ENCODE peak calls at places on chromosomes 13 and 19, in five cellular contexts. One of them, this sample, is unnamed.

GRCh38 chr19:33388231-33388816 is 14.8 kb downstream of the CEBPG start:
- DNase-seq in suprapubic skin: no peak
- DNase-seq in HFF-Myc: no peak
- DNase-seq in heart right ventricle: no peak
- DNase-seq in adrenal gland: no peak
- DNase-seq in this sample: no peak

GRCh38 chr19:1904385-1905070 is 671 bp upstream of the ADAT3 start:
- DNase-seq in HFF-Myc: no peak
- DNase-seq in suprapubic skin: no peak
- DNase-seq in heart right ventricle: no peak
- DNase-seq in adrenal gland: no peak
- DNase-seq in this sample: peak; percentile 55

GRCh38 chr13:27170221-27170520 is 1.4 kb downstream of the USP12 start:
- DNase-seq in adrenal gland: no peak
- DNase-seq in heart right ventricle: no peak
- DNase-seq in HFF-Myc: no peak
- DNase-seq in suprapubic skin: no peak
- DNase-seq in this sample: no peak

GRCh38 chr19:47284324-47284899 is 9.7 kb downstream of the INAFM1 start:
- DNase-seq in HFF-Myc: peak; percentile 66
- DNase-seq in suprapubic skin: no peak
- DNase-seq in adrenal gland: peak; percentile 65
- DNase-seq in heart right ventricle: no peak
- DNase-seq in this sample: no peak

GRCh38 chr13:39603424-39603947 is 493 bp upstream of the LHFPL6 start:
- DNase-seq in heart right ventricle: no peak
- DNase-seq in HFF-Myc: no peak
- DNase-seq in adrenal gland: peak; percentile 20
- DNase-seq in suprapubic skin: no peak
- DNase-seq in this sample: no peak

GRCh38 chr19:7618771-7619510 is 10.4 kb downstream of the XAB2 start:
- DNase-seq in suprapubic skin: no peak
- DNase-seq in heart right ventricle: no peak
- DNase-seq in HFF-Myc: no peak
- DNase-seq in adrenal gland: peak; percentile 74
- DNase-seq in this sample: no peak

GRCh38 chr13:32669030-32669646 is 82.9 kb downstream of the PDS5B start:
- DNase-seq in heart right ventricle: no peak
- DNase-seq in HFF-Myc: peak; percentile 14
- DNase-seq in suprapubic skin: no peak
- DNase-seq in adrenal gland: no peak
- DNase-seq in this sample: no peak

GRCh38 chr19:29622191-29623070 is 16.3 kb downstream of the POP4 start:
- DNase-seq in HFF-Myc: no peak
- DNase-seq in suprapubic skin: no peak
- DNase-seq in heart right ventricle: no peak
- DNase-seq in adrenal gland: no peak
- DNase-seq in this sample: no peak

GRCh38 chr13:73056054-73056962 is 2.5 kb upstream of the KLF5 start:
- DNase-seq in adrenal gland: no peak
- DNase-seq in HFF-Myc: peak; percentile 84
- DNase-seq in suprapubic skin: no peak
- DNase-seq in heart right ventricle: no peak
- DNase-seq in this sample: no peak

GRCh38 chr19:43639507-43640423 is at the start of gene CADM4:
- DNase-seq in adrenal gland: peak; percentile 60
- DNase-seq in HFF-Myc: no peak
- DNase-seq in heart right ventricle: peak; percentile 39
- DNase-seq in suprapubic skin: no peak
- DNase-seq in this sample: peak; percentile 49

GRCh38 chr13:46321494-46322225 is 65.4 kb downstream of the RUBCNL start:
- DNase-seq in HFF-Myc: peak; percentile 12
- DNase-seq in heart right ventricle: peak; percentile 29
- DNase-seq in adrenal gland: peak; percentile 41
- DNase-seq in suprapubic skin: no peak
- DNase-seq in this sample: no peak

GRCh38 chr19:50239916-50240585 is 36.6 kb downstream of the MYH14 start:
- DNase-seq in HFF-Myc: peak; percentile 4
- DNase-seq in suprapubic skin: no peak
- DNase-seq in adrenal gland: no peak
- DNase-seq in heart right ventricle: no peak
- DNase-seq in this sample: no peak

GRCh38 chr19:15452111-15453047 is 2.6 kb upstream of the WIZ start:
- DNase-seq in adrenal gland: peak; percentile 93
- DNase-seq in suprapubic skin: peak; percentile 93
- DNase-seq in HFF-Myc: no peak
- DNase-seq in heart right ventricle: peak; percentile 93
- DNase-seq in this sample: no peak

GRCh38 chr13:45950343-45950995 is 98.9 kb upstream of the SIAH3 start:
- DNase-seq in heart right ventricle: no peak
- DNase-seq in HFF-Myc: no peak
- DNase-seq in adrenal gland: no peak
- DNase-seq in suprapubic skin: no peak
- DNase-seq in this sample: no peak

GRCh38 chr19:40244596-40244995 is 18.1 kb upstream of the CCNP start:
- DNase-seq in heart right ventricle: no peak
- DNase-seq in suprapubic skin: no peak
- DNase-seq in adrenal gland: no peak
- DNase-seq in HFF-Myc: no peak
- DNase-seq in this sample: no peak

GRCh38 chr19:14530005-14530348 is 583 bp downstream of the TECR start:
- DNase-seq in suprapubic skin: peak; percentile 86
- DNase-seq in HFF-Myc: no peak
- DNase-seq in adrenal gland: no peak
- DNase-seq in heart right ventricle: no peak
- DNase-seq in this sample: no peak

GRCh38 chr13:22735381-22735995 is 445.3 kb upstream of the SGCG start:
- DNase-seq in heart right ventricle: no peak
- DNase-seq in suprapubic skin: no peak
- DNase-seq in HFF-Myc: no peak
- DNase-seq in adrenal gland: peak; percentile 29
- DNase-seq in this sample: no peak

GRCh38 chr13:44049546-44049945 is 169.8 kb downstream of the LACC1 start:
- DNase-seq in heart right ventricle: no peak
- DNase-seq in HFF-Myc: no peak
- DNase-seq in adrenal gland: no peak
- DNase-seq in suprapubic skin: no peak
- DNase-seq in this sample: no peak

GRCh38 chr19:11355160-11356073 is at the start of gene PLPPR2:
- DNase-seq in suprapubic skin: peak; percentile 97
- DNase-seq in adrenal gland: peak; percentile 95
- DNase-seq in heart right ventricle: peak; percentile 95
- DNase-seq in HFF-Myc: no peak
- DNase-seq in this sample: peak; percentile 70

GRCh38 chr19:4343056-4343844 is at the start of gene MPND:
- DNase-seq in HFF-Myc: no peak
- DNase-seq in heart right ventricle: peak; percentile 96
- DNase-seq in adrenal gland: peak; percentile 94
- DNase-seq in suprapubic skin: peak; percentile 95
- DNase-seq in this sample: peak; percentile 95
- TF ChIP-seq CTCF in HFF-Myc: peak; percentile 20
- TF ChIP-seq CTCF in heart right ventricle: no peak
- TF ChIP-seq CTCF in adrenal gland: peak; percentile 12
- TF ChIP-seq CTCF in suprapubic skin: peak; percentile 41
- TF ChIP-seq CTCF in this sample: no peak

GRCh38 chr19:45153339-45154063 is 7.3 kb downstream of the NKPD1 start:
- DNase-seq in adrenal gland: peak; percentile 61
- DNase-seq in suprapubic skin: no peak
- DNase-seq in heart right ventricle: peak; percentile 40
- DNase-seq in HFF-Myc: no peak
- DNase-seq in this sample: peak; percentile 31

GRCh38 chr19:45150731-45151725 is 9.8 kb downstream of the NKPD1 start:
- DNase-seq in HFF-Myc: no peak
- DNase-seq in heart right ventricle: no peak
- DNase-seq in suprapubic skin: no peak
- DNase-seq in adrenal gland: no peak
- DNase-seq in this sample: no peak

GRCh38 chr19:45154064-45154827 is 6.5 kb downstream of the NKPD1 start:
- DNase-seq in heart right ventricle: no peak
- DNase-seq in HFF-Myc: peak; percentile 32
- DNase-seq in suprapubic skin: no peak
- DNase-seq in adrenal gland: peak; percentile 66
- DNase-seq in this sample: no peak

GRCh38 chr19:45151821-45152503 is 8.8 kb downstream of the NKPD1 start:
- DNase-seq in suprapubic skin: no peak
- DNase-seq in adrenal gland: no peak
- DNase-seq in heart right ventricle: no peak
- DNase-seq in HFF-Myc: no peak
- DNase-seq in this sample: no peak

GRCh38 chr19:45152504-45153338 is 8.1 kb downstream of the NKPD1 start:
- DNase-seq in HFF-Myc: no peak
- DNase-seq in suprapubic skin: no peak
- DNase-seq in heart right ventricle: peak; percentile 39
- DNase-seq in adrenal gland: peak; percentile 62
- DNase-seq in this sample: peak; percentile 36
- TF ChIP-seq CTCF in HFF-Myc: no peak
- TF ChIP-seq CTCF in suprapubic skin: no peak
- TF ChIP-seq CTCF in heart right ventricle: no peak
- TF ChIP-seq CTCF in adrenal gland: no peak
- TF ChIP-seq CTCF in this sample: no peak

GRCh38 chr19:19185853-19186728 is 5.9 kb downstream of the BORCS8 start:
- DNase-seq in suprapubic skin: no peak
- DNase-seq in HFF-Myc: no peak
- DNase-seq in adrenal gland: no peak
- DNase-seq in heart right ventricle: no peak
- DNase-seq in this sample: no peak
- TF ChIP-seq CTCF in suprapubic skin: peak; percentile 39
- TF ChIP-seq CTCF in HFF-Myc: peak; percentile 79
- TF ChIP-seq CTCF in adrenal gland: peak; percentile 56
- TF ChIP-seq CTCF in heart right ventricle: peak; percentile 49
- TF ChIP-seq CTCF in this sample: no peak

GRCh38 chr13:49517461-49517860 is 21.7 kb downstream of the PHF11 start:
- DNase-seq in HFF-Myc: no peak
- DNase-seq in suprapubic skin: no peak
- DNase-seq in heart right ventricle: peak; percentile 21
- DNase-seq in adrenal gland: no peak
- DNase-seq in this sample: no peak
- TF ChIP-seq CTCF in HFF-Myc: peak; percentile 63
- TF ChIP-seq CTCF in suprapubic skin: no peak
- TF ChIP-seq CTCF in heart right ventricle: no peak
- TF ChIP-seq CTCF in adrenal gland: no peak
- TF ChIP-seq CTCF in this sample: no peak

DNA sequence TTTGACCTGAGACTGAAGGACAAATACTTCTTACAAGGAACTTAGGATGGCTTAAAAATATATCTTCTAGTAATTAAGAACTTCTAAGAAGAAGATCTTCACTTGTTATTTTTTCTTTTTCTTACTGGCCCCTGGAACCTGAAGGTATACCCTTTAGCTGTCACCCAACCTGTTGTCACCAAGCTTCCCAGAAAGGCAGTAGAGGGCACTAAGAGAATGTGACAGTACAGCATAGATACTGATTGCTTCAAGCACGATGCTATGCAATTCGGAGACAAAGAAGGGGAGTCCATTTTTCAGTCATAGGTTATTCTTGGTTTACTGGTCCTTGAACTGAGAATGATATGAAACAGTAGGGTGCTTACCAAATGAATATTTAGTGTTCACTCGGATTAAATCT is 208.3 kb upstream of the PCDH9 start:
- DNase-seq in HFF-Myc: no peak
- DNase-seq in heart right ventricle: no peak
- DNase-seq in adrenal gland: no peak
- DNase-seq in suprapubic skin: no peak
- DNase-seq in this sample: no peak
- TF ChIP-seq CTCF in HFF-Myc: no peak
- TF ChIP-seq CTCF in heart right ventricle: no peak
- TF ChIP-seq CTCF in adrenal gland: no peak
- TF ChIP-seq CTCF in suprapubic skin: no peak
- TF ChIP-seq CTCF in this sample: no peak

DNA sequence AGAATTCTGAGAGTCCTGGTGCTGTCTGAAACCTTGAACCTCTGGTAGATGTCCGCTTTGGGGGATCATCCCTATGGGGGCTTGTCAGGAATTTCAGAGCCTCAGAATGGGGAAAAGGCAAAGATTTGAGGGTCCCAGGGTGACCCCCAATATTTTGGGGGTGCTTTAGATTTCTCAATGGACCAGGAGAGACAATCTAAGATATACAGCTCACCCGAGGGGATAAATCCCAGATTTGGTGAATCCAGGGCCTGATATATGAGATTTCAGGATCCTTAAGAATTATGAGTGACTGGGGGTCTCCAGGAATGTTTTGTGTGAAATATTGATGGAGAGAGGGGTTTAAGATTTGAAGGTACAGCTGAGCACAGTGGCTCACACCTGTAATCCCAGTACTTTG is 3.3 kb downstream of the CAPN12 start:
- DNase-seq in heart right ventricle: no peak
- DNase-seq in adrenal gland: no peak
- DNase-seq in suprapubic skin: no peak
- DNase-seq in HFF-Myc: no peak
- DNase-seq in this sample: no peak
- TF ChIP-seq CTCF in heart right ventricle: no peak
- TF ChIP-seq CTCF in adrenal gland: no peak
- TF ChIP-seq CTCF in suprapubic skin: no peak
- TF ChIP-seq CTCF in HFF-Myc: no peak
- TF ChIP-seq CTCF in this sample: no peak

GRCh38 chr13:52004508-52005183 is 6.6 kb downstream of the ATP7B start:
- DNase-seq in adrenal gland: no peak
- DNase-seq in suprapubic skin: no peak
- DNase-seq in heart right ventricle: no peak
- DNase-seq in HFF-Myc: no peak
- DNase-seq in this sample: no peak

GRCh38 chr13:51999525-51999924 is 11.7 kb downstream of the ATP7B start:
- DNase-seq in heart right ventricle: peak; percentile 64
- DNase-seq in HFF-Myc: no peak
- DNase-seq in adrenal gland: no peak
- DNase-seq in suprapubic skin: no peak
- DNase-seq in this sample: no peak

GRCh38 chr13:52001120-52001731 is 10.0 kb downstream of the ATP7B start:
- DNase-seq in suprapubic skin: no peak
- DNase-seq in heart right ventricle: no peak
- DNase-seq in HFF-Myc: peak; percentile 10
- DNase-seq in adrenal gland: no peak
- DNase-seq in this sample: no peak

GRCh38 chr13:52003551-52003950 is 7.7 kb downstream of the ATP7B start:
- DNase-seq in adrenal gland: no peak
- DNase-seq in HFF-Myc: no peak
- DNase-seq in heart right ventricle: no peak
- DNase-seq in suprapubic skin: no peak
- DNase-seq in this sample: no peak

DNA sequence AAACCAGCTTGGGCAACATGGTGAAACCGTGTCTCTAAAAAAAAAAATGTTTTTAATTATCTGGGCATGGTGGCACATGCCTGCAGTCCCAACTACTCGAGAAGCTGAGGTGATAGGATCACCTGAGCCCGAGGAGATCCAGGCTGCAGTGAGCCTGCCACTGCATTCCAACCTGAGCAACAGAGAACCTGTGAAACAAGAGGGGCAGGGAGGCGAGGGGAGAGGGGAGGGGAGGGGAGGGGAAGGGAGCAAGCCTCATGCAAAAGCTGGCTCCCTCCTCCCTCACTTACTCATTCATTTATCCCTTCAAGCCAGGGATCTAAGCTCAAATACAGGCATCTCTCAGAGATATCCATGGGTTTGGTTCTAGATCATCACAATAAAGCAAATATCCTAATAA is 8.9 kb downstream of the ATP7B start:
- DNase-seq in heart right ventricle: no peak
- DNase-seq in HFF-Myc: no peak
- DNase-seq in suprapubic skin: no peak
- DNase-seq in adrenal gland: no peak
- DNase-seq in this sample: no peak
- TF ChIP-seq CTCF in heart right ventricle: no peak
- TF ChIP-seq CTCF in HFF-Myc: no peak
- TF ChIP-seq CTCF in suprapubic skin: no peak
- TF ChIP-seq CTCF in adrenal gland: no peak
- TF ChIP-seq CTCF in this sample: no peak